ENCODE peak calls at places on chromosomes 2 and 18, in ten cellular contexts. C, R, X, I, Q, J, A, N, K and B are unnamed samples. For H3K4me1, the result is how much of the 10 kb centered on the place peaks cover.

GRCh38 chr2:101617786-101618185 is 79.7 kb upstream of the MAP4K4 start:
- DNase-seq in A (no peak), I (no peak), X (no peak), J (peak), Q (no peak), N (no peak), R (no peak), C (no peak), K (no peak), B (no peak)

GRCh38 chr18:28735731-28736130 is 558.8 kb upstream of the CDH2 start:
- DNase-seq in X (no peak), K (no peak), N (no peak), Q (no peak), J (no peak), R (peak), A (no peak), C (no peak), I (no peak), B (no peak)

GRCh38 chr2:11750422-11750821 is 4.0 kb downstream of the LPIN1 start:
- DNase-seq in A (no peak), N (no peak), J (no peak), C (peak), Q (no peak), I (no peak), R (peak), X (no peak), K (no peak), B (peak)

GRCh38 chr2:203463176-203463797 is 71.8 kb downstream of the RAPH1 start:
- DNase-seq in A (no peak), X (no peak), J (peak), Q (no peak), R (peak), I (no peak), K (no peak), C (no peak), N (no peak), B (no peak)

GRCh38 chr2:31227110-31227509 is 6.8 kb upstream of the EHD3 start:
- DNase-seq in K (no peak), R (peak), Q (no peak), A (no peak), J (no peak), N (no peak), X (no peak), C (no peak), I (no peak), B (no peak)

GRCh38 chr2:12821656-12822055 is 104.9 kb downstream of the TRIB2 start:
- DNase-seq in Q (no peak), K (no peak), N (no peak), C (no peak), R (no peak), X (no peak), A (no peak), J (no peak), I (no peak), B (no peak)

GRCh38 chr2:113200236-113200635 is 26.5 kb downstream of the PSD4 start:
- DNase-seq in N (no peak), C (no peak), J (peak), Q (no peak), X (no peak), A (no peak), I (no peak), K (no peak), R (no peak), B (no peak)

GRCh38 chr2:207632575-207633492 is 7.6 kb upstream of the METTL21A start:
- DNase-seq in R (peak), J (no peak), Q (no peak), C (no peak), K (peak), X (no peak), N (peak), A (no peak), I (no peak), B (no peak)

GRCh38 chr2:28603821-28604220 is 108.0 kb downstream of the PLB1 start:
- DNase-seq in A (no peak), J (no peak), I (no peak), C (no peak), K (no peak), X (no peak), R (no peak), N (no peak), Q (peak), B (no peak)

GRCh38 chr2:56184500-56184996 is 758 bp downstream of the CCDC85A start:
- DNase-seq in Q (peak), N (no peak), I (no peak), X (peak), R (peak), K (peak), A (no peak), J (peak), C (no peak), B (no peak)

GRCh38 chr2:100561191-100561590 is 1.6 kb upstream of the PDCL3 start:
- DNase-seq in C (no peak), R (no peak), I (no peak), A (no peak), Q (no peak), N (no peak), J (no peak), X (no peak), K (no peak), B (no peak)

GRCh38 chr18:74942319-74942910 is 266.5 kb downstream of the PTGR3 start:
- DNase-seq in Q (no peak), I (no peak), K (no peak), J (no peak), C (no peak), X (no peak), A (no peak), R (no peak), N (no peak), B (peak)

GRCh38 chr18:48777026-48777736 is 173.6 kb downstream of the SMAD7 start:
- DNase-seq in A (no peak), J (peak), X (peak), I (peak), N (no peak), C (peak), R (peak), Q (peak), K (peak), B (peak)

GRCh38 chr2:16635796-16636699 is 29.6 kb downstream of the CYRIA start:
- DNase-seq in Q (no peak), K (no peak), C (no peak), N (peak), X (no peak), J (no peak), R (no peak), I (no peak), A (no peak), B (no peak)

GRCh38 chr18:59864446-59864764 is 35.4 kb upstream of the PMAIP1 start:
- DNase-seq in Q (no peak), A (no peak), J (no peak), R (no peak), N (peak), I (no peak), C (no peak), X (no peak), K (no peak), B (no peak)
- H3K4me1 ChIP-seq in Q (under half), A (under half), J (under half), R (under half), N (under half), I (under half), C (under half), X (under half), K (under half), B (under half)

GRCh38 chr2:205749078-205749477 is 66.8 kb downstream of the NRP2 start:
- DNase-seq in Q (no peak), R (no peak), C (no peak), A (no peak), N (peak), K (no peak), X (no peak), I (no peak), J (no peak), B (no peak)
- H3K27ac ChIP-seq in Q (no peak), R (no peak), C (no peak), A (no peak), N (peak), K (no peak), X (no peak), I (no peak), J (no peak), B (no peak)

GRCh38 chr2:164842624-164842966 is 972 bp upstream of the COBLL1 start:
- DNase-seq in R (no peak), Q (no peak), I (no peak), X (no peak), N (no peak), A (no peak), K (no peak), C (no peak), J (no peak), B (no peak)
- H3K4me3 ChIP-seq in R (peak), Q (peak), I (peak), X (peak), N (peak), A (no peak), K (no peak), C (no peak), J (no peak), B (no peak)

GRCh38 chr2:20614201-20615045 is 36.5 kb downstream of the HS1BP3 start:
- DNase-seq in C (no peak), A (peak), N (peak), J (peak), K (no peak), I (peak), R (no peak), X (no peak), Q (peak), B (no peak)

GRCh38 chr2:20617081-20617575 is 33.8 kb downstream of the HS1BP3 start:
- DNase-seq in J (peak), R (no peak), X (peak), A (peak), C (no peak), K (peak), I (peak), Q (peak), N (no peak), B (no peak)

GRCh38 chr2:20616341-20616871 is 34.5 kb downstream of the HS1BP3 start:
- DNase-seq in N (no peak), Q (peak), J (no peak), I (peak), C (no peak), X (no peak), R (no peak), A (peak), K (no peak), B (no peak)

GRCh38 chr2:20615046-20615465 is 35.8 kb downstream of the HS1BP3 start:
- DNase-seq in A (peak), N (no peak), C (no peak), R (no peak), K (no peak), X (no peak), Q (no peak), J (no peak), I (peak), B (no peak)

GRCh38 chr2:20615466-20616241 is 35.2 kb downstream of the HS1BP3 start:
- DNase-seq in I (peak), X (no peak), C (no peak), Q (peak), R (no peak), A (peak), N (no peak), K (peak), J (no peak), B (no peak)
- H3K4me1 ChIP-seq in I (half or more), X (under half), C (under half), Q (half or more), R (under half), A (half or more), N (half or more), K (under half), J (under half), B (under half)

DNA sequence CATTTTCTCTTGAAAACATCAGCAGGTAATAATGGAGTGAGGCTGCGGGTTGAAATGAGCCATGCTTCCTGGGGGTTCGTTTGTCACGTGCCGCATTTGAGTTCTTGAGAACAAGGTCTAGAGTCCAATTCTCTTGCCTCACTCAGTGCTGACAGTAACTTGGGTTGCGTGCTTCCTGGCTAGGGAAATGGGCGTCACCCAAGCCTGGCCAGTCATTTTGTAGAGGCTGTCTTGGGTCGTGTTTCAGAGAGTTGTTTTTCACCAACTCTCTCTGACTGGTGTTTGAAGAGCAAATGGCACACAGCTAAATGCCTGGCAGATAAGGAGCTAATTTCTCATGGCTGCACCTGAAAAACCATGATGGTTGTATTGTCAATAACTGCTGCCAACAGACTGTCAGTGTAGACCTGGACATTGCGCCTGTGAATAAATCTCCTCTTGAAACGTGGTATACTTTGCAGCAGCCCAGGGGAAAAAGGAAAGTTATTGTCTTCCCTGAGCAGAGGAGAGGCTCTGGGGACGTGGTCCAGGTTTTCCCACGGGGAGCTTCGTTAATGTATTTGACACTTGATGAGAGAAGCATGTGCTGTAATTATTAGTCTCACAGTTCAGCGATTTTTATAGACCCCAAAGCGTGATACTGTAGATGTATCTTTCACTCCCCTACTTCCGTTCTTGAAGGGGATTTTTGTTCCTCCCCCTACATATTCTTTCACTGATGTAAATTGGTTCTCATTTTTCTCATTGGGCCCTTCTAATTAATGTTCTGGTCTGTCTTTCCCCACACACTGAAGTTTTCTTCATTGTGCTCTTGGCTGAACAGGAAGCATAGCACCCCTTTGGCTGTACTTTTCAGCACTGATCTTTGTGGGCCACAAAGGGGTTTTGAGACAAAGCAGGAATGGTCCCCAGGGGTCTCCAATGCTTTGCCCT is 196.1 kb downstream of the FHOD3 start:
- DNase-seq in I (peak), R (peak), C (no peak), Q (peak), K (peak), X (peak), A (peak), J (peak), N (no peak), B (no peak)
- H3K27ac ChIP-seq in I (peak), R (no peak), C (no peak), Q (peak), K (peak), X (peak), A (peak), J (peak), N (no peak), B (no peak)

GRCh38 chr2:20423376-20423775 is 23.5 kb upstream of the RHOB start:
- DNase-seq in Q (no peak), I (no peak), K (no peak), A (no peak), N (no peak), R (no peak), X (no peak), C (no peak), J (no peak), B (no peak)
- H3K4me3 ChIP-seq in Q (no peak), I (no peak), K (no peak), A (no peak), N (no peak), R (no peak), X (no peak), C (no peak), J (no peak), B (no peak)

GRCh38 chr2:168244318-168244717 is 3.1 kb downstream of the STK39 start:
- DNase-seq in C (peak), Q (no peak), A (no peak), N (no peak), X (peak), I (peak), R (no peak), J (no peak), K (peak), B (peak)
- H3K4me1 ChIP-seq in C (under half), Q (under half), A (under half), N (under half), X (under half), I (half or more), R (under half), J (under half), K (half or more), B (half or more)

GRCh38 chr2:46705663-46706062 is 209.9 kb downstream of the MCFD2 start:
- DNase-seq in R (peak), A (peak), N (no peak), I (no peak), K (no peak), X (no peak), C (no peak), J (no peak), Q (no peak), B (no peak)
- H3K27ac ChIP-seq in R (peak), A (peak), N (no peak), I (peak), K (no peak), X (no peak), C (no peak), J (no peak), Q (peak), B (no peak)